ENCODE peak calls at places on chromosome 10, in ten cellular contexts. K is substantia nigra; C is NCI-H1694 treated with DMSO at 0.1 percent for 48 hours; U is activated CD8-positive, alpha-beta memory T cell treated with anti-CD3 and anti-CD28 coated beads for 4 hours; W is NCI-H2171 treated with DMSO at 0.1 percent for 48 hours; T is M059J; X is HS-27A; E is dorsolateral prefrontal cortex; P is bronchial epithelial cell; N is lower leg skin. Z is an unnamed sample.

GRCh38 chr10:91247360-91248111 is 27.1 kb downstream of the PCGF5 start:
- DNase-seq in K (no peak), C (no peak), U (no peak), W (no peak), T (no peak), X (peak; percentile 7), E (no peak), P (peak; percentile 5), N (no peak), Z (no peak)

GRCh38 chr10:70690584-70690983 is 18.3 kb downstream of the ADAMTS14 start:
- DNase-seq in K (no peak), C (no peak), U (no peak), W (no peak), T (no peak), X (no peak), E (peak; percentile 26), P (no peak), N (no peak), Z (no peak)

GRCh38 chr10:132576671-132577349 is 39.2 kb downstream of the INPP5A start:
- DNase-seq in K (no peak), C (no peak), U (no peak), W (no peak), T (no peak), X (no peak), E (no peak), P (no peak), N (no peak), Z (no peak)

GRCh38 chr10:129642427-129642826 is 175.4 kb downstream of the MGMT start:
- DNase-seq in K (no peak), C (no peak), U (no peak), W (no peak), T (no peak), X (no peak), E (no peak), P (peak; percentile 46), N (no peak), Z (no peak)

GRCh38 chr10:117441812-117442443 is 66.7 kb upstream of the PDZD8 start:
- DNase-seq in K (peak; percentile 2), C (no peak), U (no peak), W (no peak), T (peak; percentile 99), X (peak; percentile 57), E (no peak), P (peak; percentile 92), N (no peak), Z (no peak)

GRCh38 chr10:118615888-118616287 is 20.4 kb upstream of the PRLHR start:
- DNase-seq in K (no peak), C (no peak), U (no peak), W (peak; percentile 51), T (no peak), X (no peak), E (no peak), P (peak; percentile 19), N (no peak), Z (no peak)

GRCh38 chr10:116007256-116007891 is 265.6 kb downstream of the GFRA1 start:
- DNase-seq in K (no peak), C (no peak), U (no peak), W (no peak), T (no peak), X (no peak), E (no peak), P (no peak), N (no peak), Z (no peak)

GRCh38 chr10:48444266-48444665 is 137.8 kb downstream of the MAPK8 start:
- DNase-seq in K (no peak), C (no peak), U (no peak), W (peak; percentile 37), T (peak; percentile 57), X (no peak), E (no peak), P (peak; percentile 54), N (no peak), Z (no peak)

GRCh38 chr10:120508393-120508792 is 51.4 kb downstream of the PLPP4 start:
- DNase-seq in K (no peak), C (no peak), U (no peak), W (no peak), T (peak; percentile 97), X (no peak), E (no peak), P (peak; percentile 97), N (no peak), Z (no peak)

GRCh38 chr10:109259293-109259692 is 664.0 kb downstream of the XPNPEP1 start:
- DNase-seq in K (no peak), C (no peak), U (no peak), W (no peak), T (peak; percentile 16), X (no peak), E (no peak), P (no peak), N (no peak), Z (no peak)

GRCh38 chr10:15658099-15658702 is 61.5 kb downstream of the ITGA8 start:
- DNase-seq in K (no peak), C (no peak), U (no peak), W (no peak), T (no peak), X (no peak), E (no peak), P (no peak), N (no peak), Z (no peak)

GRCh38 chr10:94315975-94316464 is 46.7 kb downstream of the NOC3L start:
- DNase-seq in K (no peak), C (no peak), U (no peak), W (no peak), T (no peak), X (no peak), E (no peak), P (no peak), N (no peak), Z (no peak)

GRCh38 chr10:13328126-13328525 is 20.0 kb downstream of the SEPHS1 start:
- DNase-seq in K (no peak), C (no peak), U (no peak), W (no peak), T (no peak), X (no peak), E (no peak), P (no peak), N (no peak), Z (no peak)